ENCODE peak calls at places on chromosomes 6 and 20, in seven cellular contexts. Z is esophagus squamous epithelium, X is uterus, J is GM12892, W is H54, Y is stomach, V is body of pancreas. N is an unnamed sample.

GRCh38 chr6:148335582-148335981 is 7.1 kb upstream of the SASH1 start:
- DNase-seq in Z (no peak), X (no peak), J (no peak), W (peak; percentile 60), Y (no peak), V (no peak), N (no peak)

GRCh38 chr6:55826941-55827340 is 48.4 kb downstream of the BMP5 start:
- DNase-seq in Z (no peak), X (no peak), J (no peak), W (no peak), Y (no peak), V (no peak), N (no peak)

GRCh38 chr6:119728935-119729334 is 379.4 kb upstream of the MAN1A1 start:
- DNase-seq in Z (no peak), X (no peak), J (no peak), W (no peak), Y (no peak), V (no peak), N (no peak)

GRCh38 chr20:38167851-38168760 is 3.0 kb upstream of the TGM2 start:
- DNase-seq in Z (no peak), X (peak; percentile 77), J (no peak), W (peak; percentile 77), Y (peak; percentile 51), V (peak; percentile 64), N (no peak)

GRCh38 chr6:66970373-66970772 is 1263.3 kb upstream of the EYS start:
- DNase-seq in Z (no peak), X (no peak), J (no peak), W (no peak), Y (no peak), V (no peak), N (no peak)

GRCh38 chr6:166935353-166935752 is 21.0 kb downstream of the RNASET2 start:
- DNase-seq in Z (no peak), X (no peak), J (no peak), W (no peak), Y (no peak), V (no peak), N (no peak)

GRCh38 chr20:6473197-6473596 is 294.3 kb upstream of the BMP2 start:
- DNase-seq in Z (no peak), X (no peak), J (no peak), W (no peak), Y (no peak), V (no peak), N (no peak)

GRCh38 chr6:139659711-139660110 is 285.3 kb upstream of the CITED2 start:
- DNase-seq in Z (no peak), X (no peak), J (no peak), W (no peak), Y (no peak), V (peak; percentile 54), N (no peak)

GRCh38 chr6:111550953-111551352 is 54.7 kb downstream of the TRAF3IP2 start:
- DNase-seq in Z (no peak), X (no peak), J (no peak), W (no peak), Y (no peak), V (no peak), N (no peak)

GRCh38 chr6:38552136-38552535 is 87.6 kb downstream of the BTBD9 start:
- DNase-seq in Z (no peak), X (no peak), J (peak; percentile 14), W (no peak), Y (no peak), V (peak; percentile 21), N (peak; percentile 36)

GRCh38 chr6:7389162-7389450 is 436 bp downstream of the CAGE1 start:
- DNase-seq in Z (no peak), X (no peak), J (no peak), W (peak; percentile 51), Y (peak; percentile 79), V (peak; percentile 83), N (peak; percentile 50)

GRCh38 chr20:23835716-23836115 is 9.2 kb upstream of the CST2 start:
- DNase-seq in Z (no peak), X (no peak), J (no peak), W (no peak), Y (no peak), V (no peak), N (no peak)

GRCh38 chr6:111763381-111763780 is 109.9 kb downstream of the FYN start:
- DNase-seq in Z (no peak), X (no peak), J (no peak), W (no peak), Y (no peak), V (no peak), N (no peak)

GRCh38 chr6:39819226-39819625 is 27.1 kb downstream of the DAAM2 start:
- DNase-seq in Z (no peak), X (no peak), J (no peak), W (no peak), Y (no peak), V (no peak), N (no peak)

GRCh38 chr6:79066330-79066729 is 11.7 kb downstream of the PHIP start:
- DNase-seq in Z (no peak), X (no peak), J (no peak), W (no peak), Y (no peak), V (no peak), N (no peak)

GRCh38 chr20:5191829-5192569 is 65.2 kb downstream of the CDS2 start:
- DNase-seq in Z (no peak), X (peak; percentile 48), J (peak; percentile 37), W (peak; percentile 50), Y (peak; percentile 34), V (peak; percentile 59), N (peak; percentile 35)

GRCh38 chr6:103139377-103139776 is 1720.3 kb downstream of the HACE1 start:
- DNase-seq in Z (no peak), X (no peak), J (no peak), W (no peak), Y (no peak), V (no peak), N (no peak)

GRCh38 chr6:170289108-170289931 is 1.6 kb downstream of the DLL1 start:
- DNase-seq in Z (no peak), X (no peak), J (no peak), W (no peak), Y (no peak), V (no peak), N (no peak)

GRCh38 chr6:132461958-132462357 is 51.0 kb downstream of the STX7 start:
- DNase-seq in Z (no peak), X (no peak), J (no peak), W (no peak), Y (no peak), V (no peak), N (no peak)

GRCh38 chr20:13839421-13840092 is 54.7 kb downstream of the NDUFAF5 start:
- DNase-seq in Z (no peak), X (no peak), J (no peak), W (no peak), Y (no peak), V (no peak), N (no peak)

GRCh38 chr20:25623736-25624499 is at the start of gene NANP:
- DNase-seq in Z (peak; percentile 80), X (peak; percentile 97), J (peak; percentile 91), W (peak; percentile 95), Y (peak; percentile 94), V (peak; percentile 97), N (peak; percentile 90)
- TF ChIP-seq POLR2A in Z (peak; percentile 27), X (peak; percentile 62), J (peak; percentile 93), W (peak; percentile 91), Y (no peak), V (peak; percentile 66), N (peak; percentile 96)

GRCh38 chr6:48135352-48136084 is 24.5 kb upstream of the PTCHD4 start:
- DNase-seq in Z (no peak), X (no peak), J (no peak), W (peak; percentile 9), Y (no peak), V (no peak), N (no peak)
- TF ChIP-seq POLR2A in Z (no peak), X (no peak), J (no peak), W (no peak), Y (no peak), V (no peak), N (no peak)

GRCh38 chr6:151413372-151414145 is 22.2 kb upstream of the ZBTB2 start:
- DNase-seq in Z (no peak), X (no peak), J (no peak), W (no peak), Y (no peak), V (no peak), N (no peak)
- TF ChIP-seq POLR2A in Z (no peak), X (no peak), J (no peak), W (no peak), Y (no peak), V (no peak), N (no peak)

GRCh38 chr6:138105446-138105845 is 1.8 kb downstream of the PERP start:
- DNase-seq in Z (no peak), X (no peak), J (no peak), W (no peak), Y (no peak), V (no peak), N (no peak)
- TF ChIP-seq POLR2A in Z (peak; percentile 74), X (no peak), J (no peak), W (no peak), Y (no peak), V (no peak), N (no peak)

DNA sequence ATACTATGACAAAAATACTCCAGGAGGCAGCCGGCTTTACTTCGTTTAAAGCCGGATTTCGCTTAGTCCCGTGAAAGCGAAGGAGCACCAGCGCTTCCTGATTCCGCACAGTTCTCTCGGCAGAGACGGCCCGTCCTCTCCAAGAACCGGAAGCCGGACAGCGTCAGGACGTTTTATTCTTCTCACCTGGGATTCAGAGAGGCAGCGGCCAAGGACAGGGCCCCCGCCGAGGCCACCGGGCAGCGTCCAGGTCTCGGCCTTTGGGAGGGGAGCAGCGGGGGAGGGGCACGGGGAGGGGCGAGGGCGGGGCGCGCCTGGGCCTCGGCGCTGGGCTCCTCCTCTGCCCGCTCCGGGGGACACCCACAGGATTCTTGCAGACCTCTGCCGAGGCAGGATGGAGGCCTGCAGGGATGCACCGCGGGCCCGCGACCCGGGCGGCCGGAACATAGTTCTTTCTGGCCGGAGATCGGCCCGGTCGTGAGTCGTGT is 2.8 kb upstream of the DIDO1 start:
- DNase-seq in Z (no peak), X (peak; percentile 53), J (peak; percentile 68), W (no peak), Y (peak; percentile 73), V (peak; percentile 79), N (peak; percentile 63)
- TF ChIP-seq POLR2A in Z (no peak), X (no peak), J (no peak), W (no peak), Y (no peak), V (no peak), N (peak; percentile 28)

GRCh38 chr20:36606171-36607116 is 865 bp downstream of the RAB5IF start:
- DNase-seq in Z (no peak), X (no peak), J (no peak), W (no peak), Y (peak; percentile 35), V (peak; percentile 55), N (no peak)
- TF ChIP-seq POLR2A in Z (no peak), X (no peak), J (no peak), W (no peak), Y (no peak), V (no peak), N (peak; percentile 11)

DNA sequence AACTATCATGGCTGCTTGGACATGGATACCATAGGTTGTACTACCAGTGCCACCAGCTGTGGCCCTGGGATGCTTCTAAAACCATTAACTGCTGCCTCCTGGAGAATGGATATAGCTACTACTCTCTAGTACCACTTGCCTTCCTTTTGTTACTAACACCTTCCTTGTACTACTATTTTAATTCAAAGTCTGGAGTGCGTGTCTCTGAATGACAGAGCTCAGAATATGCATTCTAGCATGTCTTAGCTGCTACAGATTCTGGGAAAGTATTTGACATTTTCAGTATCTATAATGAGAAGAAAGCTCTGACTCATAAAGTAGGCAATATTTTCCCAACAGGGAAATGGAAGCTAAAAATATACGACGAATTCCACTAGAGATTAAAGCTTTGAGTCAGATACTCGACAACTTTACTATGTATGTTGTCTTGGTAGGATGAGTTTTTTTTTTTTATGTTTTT is 112.3 kb downstream of the PFDN4 start:
- DNase-seq in Z (no peak), X (no peak), J (no peak), W (no peak), Y (no peak), V (no peak), N (no peak)
- TF ChIP-seq POLR2A in Z (no peak), X (no peak), J (no peak), W (no peak), Y (no peak), V (no peak), N (no peak)

N was measured in GM12891.